ENCODE peak calls at places on chromosomes 12 and 14, in six cellular contexts. A is IMR-90, J is ovary, K is GM23248, N is cardiac muscle cell, M is keratinocyte. L is an unnamed sample. For H3K27me3, the result is how much of the 10 kb centered on the place peaks cover.

GRCh38 chr14:54197369-54197768 is 199.4 kb upstream of the CDKN3 start:
- DNase-seq in A (no peak), J (no peak), K (no peak), N (no peak), M (no peak), L (no peak)

GRCh38 chr12:115895247-115895646 is 382.2 kb downstream of the MED13L start:
- DNase-seq in A (no peak), J (no peak), K (peak), N (no peak), M (no peak), L (no peak)

GRCh38 chr12:25200703-25201102 is 5.7 kb downstream of the ETFRF1 start:
- DNase-seq in A (peak), J (no peak), K (peak), N (peak), M (no peak), L (peak)

GRCh38 chr14:23377873-23378563 is 1.2 kb downstream of the CMTM5 start:
- DNase-seq in A (no peak), J (no peak), K (no peak), N (no peak), M (no peak), L (no peak)

GRCh38 chr12:110765144-110765543 is 22.5 kb upstream of the PPP1CC start:
- DNase-seq in A (no peak), J (no peak), K (no peak), N (no peak), M (no peak), L (no peak)

GRCh38 chr14:55125403-55125802 is 3.6 kb upstream of the LGALS3 start:
- DNase-seq in A (no peak), J (no peak), K (no peak), N (no peak), M (no peak), L (no peak)

GRCh38 chr12:13857750-13858149 is 123.7 kb downstream of the GRIN2B start:
- DNase-seq in A (no peak), J (no peak), K (no peak), N (no peak), M (no peak), L (no peak)

GRCh38 chr12:130715996-130716917 is at the start of gene RIMBP2:
- DNase-seq in A (peak), J (peak), K (peak), N (peak), M (no peak), L (no peak)

GRCh38 chr12:64781374-64782029 is 22.3 kb upstream of the GNS start:
- DNase-seq in A (no peak), J (no peak), K (no peak), N (no peak), M (no peak), L (no peak)

GRCh38 chr12:120999191-121000120 is 16.8 kb downstream of the C12orf43 start:
- DNase-seq in A (peak), J (no peak), K (peak), N (peak), M (no peak), L (no peak)

GRCh38 chr12:43309845-43310405 is 242.1 kb downstream of the ADAMTS20 start:
- DNase-seq in A (peak), J (no peak), K (peak), N (no peak), M (no peak), L (peak)

GRCh38 chr12:47360771-47361388 is 281.1 kb upstream of the AMIGO2 start:
- DNase-seq in A (no peak), J (no peak), K (no peak), N (peak), M (no peak), L (no peak)

GRCh38 chr14:69079188-69079742 is 73.7 kb downstream of the DCAF5 start:
- DNase-seq in A (peak), J (no peak), K (peak), N (peak), M (no peak), L (peak)

GRCh38 chr12:1797011-1797901 is 23.1 kb upstream of the LRTM2 start:
- DNase-seq in A (no peak), J (peak), K (peak), N (peak), M (no peak), L (no peak)

GRCh38 chr12:46657416-46658411 is 168.1 kb downstream of the SLC38A4 start:
- DNase-seq in A (peak), J (no peak), K (peak), N (peak), M (no peak), L (no peak)

GRCh38 chr14:54724772-54725325 is 157.9 kb downstream of the SAMD4A start:
- DNase-seq in A (no peak), J (no peak), K (no peak), N (no peak), M (no peak), L (no peak)

GRCh38 chr14:28784262-28785021 is 17.9 kb downstream of the FOXG1 start:
- DNase-seq in A (no peak), J (no peak), K (no peak), N (no peak), M (no peak), L (no peak)
- H3K4me3 ChIP-seq in A (no peak), J (no peak), K (peak), N (peak), M (no peak), L (no peak)

GRCh38 chr14:70641548-70642312 is at the start of gene TTC9:
- DNase-seq in A (no peak), J (no peak), K (peak), N (peak), M (no peak), L (no peak)
- H3K27me3 ChIP-seq in A (under half), J (under half), K (half or more), N (under half), M (under half), L (under half)

GRCh38 chr14:64826333-64826732 is 53.4 kb downstream of the SPTB start:
- DNase-seq in A (peak), J (no peak), K (peak), N (no peak), M (no peak), L (no peak)
- H3K4me3 ChIP-seq in A (no peak), J (no peak), K (no peak), N (no peak), M (no peak), L (no peak)

DNA sequence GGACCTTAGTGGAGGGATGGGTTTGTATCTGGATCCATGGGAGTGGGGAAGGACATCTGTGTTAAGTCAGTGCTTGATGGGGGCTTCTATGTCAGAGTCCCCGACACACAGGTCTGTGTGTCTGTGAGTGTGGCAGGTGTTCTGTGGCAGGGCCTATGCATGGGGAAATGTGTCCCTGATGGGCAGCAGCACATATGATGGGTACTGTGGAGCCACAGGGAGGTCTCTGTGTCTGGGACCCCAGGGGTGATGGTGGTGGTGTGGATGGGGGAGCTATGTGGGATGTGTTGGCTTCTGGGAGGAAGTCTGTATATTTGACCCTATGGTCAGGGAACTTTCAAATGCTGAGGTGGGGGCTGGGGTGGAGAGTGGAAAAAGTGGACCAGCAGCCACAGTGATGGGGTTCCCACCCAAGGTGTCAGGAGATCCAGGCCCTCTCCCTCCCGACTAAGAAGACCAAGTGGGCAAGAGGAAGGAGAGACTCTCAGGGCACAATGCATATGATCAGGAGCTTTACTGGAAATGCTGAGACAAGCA is 16.5 kb downstream of the KRT7 start:
- DNase-seq in A (no peak), J (no peak), K (no peak), N (no peak), M (no peak), L (no peak)
- H3K27me3 ChIP-seq in A (under half), J (under half), K (under half), N (half or more), M (under half), L (under half)

GRCh38 chr12:113462117-113462774 is 9.4 kb downstream of the LHX5 start:
- DNase-seq in A (peak), J (peak), K (peak), N (peak), M (peak), L (no peak)

GRCh38 chr12:113461666-113462065 is 10.0 kb downstream of the LHX5 start:
- DNase-seq in A (no peak), J (no peak), K (peak), N (peak), M (no peak), L (no peak)

GRCh38 chr12:113464852-113465719 is 6.6 kb downstream of the LHX5 start:
- DNase-seq in A (no peak), J (no peak), K (no peak), N (no peak), M (no peak), L (no peak)

GRCh38 chr12:113463746-113464743 is 7.6 kb downstream of the LHX5 start:
- DNase-seq in A (no peak), J (no peak), K (peak), N (no peak), M (no peak), L (no peak)

DNA sequence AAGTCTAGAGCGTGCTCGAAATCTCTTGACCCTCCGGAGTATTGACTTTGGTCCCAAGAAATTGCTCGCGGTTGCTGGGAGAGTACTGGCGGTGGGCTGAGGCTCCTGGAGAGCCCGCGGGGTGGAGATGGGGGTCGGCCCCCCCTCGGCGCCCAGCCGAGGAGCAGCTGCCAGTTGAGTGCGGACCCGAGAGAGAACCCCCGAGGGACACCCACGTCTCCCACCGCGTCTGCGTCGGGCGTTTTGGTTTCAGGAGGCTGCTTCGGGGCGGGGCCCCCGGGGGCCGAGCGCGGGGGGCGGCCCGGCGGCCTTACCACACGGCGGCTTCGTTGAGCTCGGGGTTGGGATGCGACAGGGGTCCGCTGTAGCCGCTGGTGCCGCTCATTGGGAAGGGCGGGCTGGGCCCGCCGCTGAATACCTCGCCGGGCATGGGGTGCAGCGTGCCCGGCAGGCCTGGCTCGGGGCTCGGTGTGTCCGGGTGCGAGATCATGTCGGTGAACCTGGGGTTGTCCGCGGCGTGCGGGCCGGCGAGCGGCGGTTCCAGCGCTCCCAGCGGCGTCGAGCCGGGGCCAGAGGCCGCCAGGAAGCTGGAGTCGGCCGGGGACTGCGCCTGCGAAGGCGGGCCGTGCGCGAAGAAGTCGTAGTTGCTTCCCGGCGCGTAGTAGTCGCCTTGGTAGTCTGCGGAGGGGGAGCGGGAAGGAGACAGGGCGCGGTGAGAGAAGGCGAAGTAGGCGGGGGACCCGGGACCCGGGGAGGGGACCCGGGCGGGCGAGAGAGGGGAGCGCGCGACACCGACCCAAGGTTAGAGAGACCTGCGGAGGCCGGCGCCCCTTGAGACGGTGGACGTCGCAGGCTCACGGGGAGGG is 8.6 kb downstream of the LHX5 start:
- DNase-seq in A (no peak), J (no peak), K (peak), N (no peak), M (no peak), L (no peak)
- H3K4me3 ChIP-seq in A (no peak), J (no peak), K (no peak), N (peak), M (no peak), L (no peak)

DNA sequence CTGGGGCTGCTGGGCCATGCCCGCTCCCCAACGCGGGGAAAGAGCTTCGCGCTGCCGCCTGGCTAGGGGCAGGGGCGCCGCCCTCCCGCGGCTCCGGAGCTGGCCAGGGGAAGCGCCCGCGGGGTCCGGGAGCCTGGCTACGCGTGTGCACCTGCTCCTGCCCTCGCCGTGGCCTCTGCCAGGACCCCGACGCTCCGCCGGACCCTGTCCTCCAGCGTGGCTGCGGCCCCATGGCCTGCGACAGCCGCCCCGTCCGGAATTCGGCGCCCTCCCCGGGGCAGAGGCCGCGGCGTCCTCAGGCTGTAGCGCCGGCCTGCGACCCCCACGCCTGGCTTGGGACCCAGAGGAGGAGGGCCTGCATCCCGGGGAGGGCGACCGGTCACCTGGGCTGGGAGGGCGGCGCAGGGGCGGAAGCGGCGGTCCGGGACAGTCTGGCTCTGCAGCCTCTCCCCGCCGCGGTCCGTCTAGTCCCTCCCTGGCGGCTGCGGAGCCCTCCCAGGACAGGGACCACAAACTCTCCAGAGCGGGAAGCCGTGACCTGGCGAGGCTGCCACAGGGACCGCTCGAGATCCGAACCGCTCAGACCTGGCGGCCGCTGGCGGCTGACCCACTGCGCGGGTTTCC is 85.6 kb downstream of the ALG10 start:
- DNase-seq in A (no peak), J (no peak), K (no peak), N (no peak), M (no peak), L (no peak)
- H3K27me3 ChIP-seq in A (under half), J (under half), K (under half), N (under half), M (under half), L (under half)

GRCh38 chr14:103329421-103330347 is 4.4 kb upstream of the EIF5 start:
- DNase-seq in A (peak), J (no peak), K (peak), N (peak), M (no peak), L (no peak)
- H3K4me3 ChIP-seq in A (no peak), J (no peak), K (no peak), N (no peak), M (no peak), L (no peak)

DNA sequence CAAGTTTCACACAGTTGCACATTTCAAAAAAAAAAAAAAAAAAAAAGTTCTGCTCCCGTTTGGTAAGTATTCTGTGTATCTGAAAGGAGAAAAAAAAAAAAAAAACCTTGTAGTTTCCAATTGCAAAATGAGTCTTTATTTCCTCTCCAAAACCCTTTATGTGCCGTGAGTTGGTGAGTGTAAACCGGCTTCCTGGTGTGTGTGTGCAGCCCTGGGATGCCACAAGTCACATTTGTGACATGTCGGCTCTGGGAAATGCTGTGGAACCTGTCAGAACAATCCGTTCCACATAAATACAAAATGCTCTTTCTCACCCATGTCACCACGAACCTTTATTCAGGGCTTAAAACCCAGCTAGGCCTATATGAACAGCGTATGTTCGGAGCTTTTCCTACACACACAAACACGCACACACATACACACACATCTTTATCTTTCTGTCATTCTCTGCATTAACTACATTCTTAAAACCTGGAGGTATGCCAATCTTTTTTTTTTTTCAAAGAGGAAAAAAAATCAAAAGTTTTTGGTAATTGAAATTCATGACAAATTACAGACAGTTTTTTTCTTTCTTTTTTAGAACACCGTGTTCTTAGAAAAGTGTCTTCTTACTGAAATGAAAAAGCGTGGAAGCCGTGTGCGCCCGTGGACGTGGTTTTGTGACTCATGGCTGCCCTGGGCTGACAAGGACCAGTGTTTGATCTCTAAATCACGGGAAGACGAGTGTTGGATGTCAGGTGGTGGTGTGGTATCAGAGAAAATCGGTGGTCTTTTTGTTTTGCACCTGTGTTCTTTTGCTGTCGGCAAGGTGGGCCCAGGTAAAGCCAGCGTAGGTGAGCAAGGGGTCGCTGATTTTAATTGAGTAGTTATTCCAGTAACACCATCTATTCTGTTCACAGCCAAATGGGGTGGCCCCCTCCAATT is 612.0 kb downstream of the VRK1 start:
- DNase-seq in A (no peak), J (no peak), K (no peak), N (no peak), M (no peak), L (no peak)
- H3K27me3 ChIP-seq in A (under half), J (under half), K (under half), N (under half), M (under half), L (under half)

GRCh38 chr12:6212086-6212485 is 11.9 kb downstream of the CD9 start:
- DNase-seq in A (no peak), J (no peak), K (peak), N (no peak), M (no peak), L (no peak)
- H3K4me3 ChIP-seq in A (no peak), J (no peak), K (peak), N (no peak), M (no peak), L (no peak)